ENCODE peak calls at places on chromosome 16, in five cellular contexts. One of them, this sample, is unnamed.
A peak's percentile ranks its signal among the peaks of the same experiment; 100 is the strongest.

GRCh38 chr16:89026121-89026612 is 49.2 kb upstream of the CBFA2T3 start:
- DNase-seq in A549: no peak
- DNase-seq in HepG2: no peak
- DNase-seq in ovary: no peak
- DNase-seq in endothelial cell of umbilical vein: no peak
- DNase-seq in this sample: peak; percentile 9

GRCh38 chr16:82955836-82956348 is 329.1 kb downstream of the CDH13 start:
- DNase-seq in endothelial cell of umbilical vein: no peak
- DNase-seq in HepG2: no peak
- DNase-seq in ovary: no peak
- DNase-seq in A549: no peak
- DNase-seq in this sample: no peak

GRCh38 chr16:11327277-11328171 is 17.7 kb upstream of the RMI2 start:
- DNase-seq in ovary: peak; percentile 49
- DNase-seq in HepG2: no peak
- DNase-seq in endothelial cell of umbilical vein: no peak
- DNase-seq in A549: no peak
- DNase-seq in this sample: no peak

GRCh38 chr16:69318911-69319289 is 7.8 kb downstream of the VPS4A start:
- DNase-seq in HepG2: no peak
- DNase-seq in A549: no peak
- DNase-seq in endothelial cell of umbilical vein: no peak
- DNase-seq in ovary: no peak
- DNase-seq in this sample: no peak

GRCh38 chr16:64408699-64409098 is 713.2 kb downstream of the CDH11 start:
- DNase-seq in ovary: no peak
- DNase-seq in endothelial cell of umbilical vein: no peak
- DNase-seq in HepG2: no peak
- DNase-seq in A549: no peak
- DNase-seq in this sample: no peak

GRCh38 chr16:5776876-5777275 is 679.3 kb upstream of the EEF2KMT start:
- DNase-seq in HepG2: no peak
- DNase-seq in ovary: no peak
- DNase-seq in A549: no peak
- DNase-seq in endothelial cell of umbilical vein: no peak
- DNase-seq in this sample: no peak

GRCh38 chr16:6247771-6248170 is 1084.9 kb upstream of the RBFOX1 start:
- DNase-seq in HepG2: no peak
- DNase-seq in ovary: no peak
- DNase-seq in A549: no peak
- DNase-seq in endothelial cell of umbilical vein: no peak
- DNase-seq in this sample: no peak

GRCh38 chr16:69073181-69073669 is 32.2 kb upstream of the HAS3 start:
- DNase-seq in endothelial cell of umbilical vein: peak; percentile 38
- DNase-seq in A549: peak; percentile 64
- DNase-seq in ovary: no peak
- DNase-seq in HepG2: peak; percentile 38
- DNase-seq in this sample: peak; percentile 46

GRCh38 chr16:89723279-89724250 is 2.2 kb downstream of the ZNF276 start:
- DNase-seq in endothelial cell of umbilical vein: peak; percentile 23
- DNase-seq in A549: no peak
- DNase-seq in ovary: peak; percentile 12
- DNase-seq in HepG2: no peak
- DNase-seq in this sample: peak; percentile 66

GRCh38 chr16:76123966-76124365 is 153.2 kb upstream of the CNTNAP4 start:
- DNase-seq in ovary: no peak
- DNase-seq in A549: no peak
- DNase-seq in endothelial cell of umbilical vein: no peak
- DNase-seq in HepG2: no peak
- DNase-seq in this sample: no peak

GRCh38 chr16:75317101-75317522 is 65.7 kb upstream of the BCAR1 start:
- DNase-seq in A549: no peak
- DNase-seq in ovary: peak; percentile 16
- DNase-seq in HepG2: no peak
- DNase-seq in endothelial cell of umbilical vein: peak; percentile 29
- DNase-seq in this sample: no peak

GRCh38 chr16:2341456-2342447 is 1.2 kb upstream of the ABCA3 start:
- DNase-seq in endothelial cell of umbilical vein: no peak
- DNase-seq in ovary: peak; percentile 29
- DNase-seq in A549: no peak
- DNase-seq in HepG2: no peak
- DNase-seq in this sample: no peak

GRCh38 chr16:89020925-89021595 is 44.1 kb upstream of the CBFA2T3 start:
- DNase-seq in HepG2: no peak
- DNase-seq in ovary: no peak
- DNase-seq in endothelial cell of umbilical vein: no peak
- DNase-seq in A549: no peak
- DNase-seq in this sample: no peak

GRCh38 chr16:78666318-78666717 is 566.9 kb downstream of the WWOX start:
- DNase-seq in ovary: no peak
- DNase-seq in endothelial cell of umbilical vein: no peak
- DNase-seq in A549: no peak
- DNase-seq in HepG2: no peak
- DNase-seq in this sample: no peak

GRCh38 chr16:80100846-80101451 is 439.8 kb upstream of the DYNLRB2 start:
- DNase-seq in HepG2: no peak
- DNase-seq in ovary: no peak
- DNase-seq in A549: no peak
- DNase-seq in endothelial cell of umbilical vein: no peak
- DNase-seq in this sample: no peak

GRCh38 chr16:2795714-2796143 is 2.5 kb upstream of the PRSS41 start:
- DNase-seq in endothelial cell of umbilical vein: no peak
- DNase-seq in HepG2: no peak
- DNase-seq in ovary: no peak
- DNase-seq in A549: no peak
- DNase-seq in this sample: peak; percentile 20

GRCh38 chr16:70428178-70428998 is 10.5 kb downstream of the ST3GAL2 start:
- DNase-seq in A549: peak; percentile 94
- DNase-seq in endothelial cell of umbilical vein: peak; percentile 96
- DNase-seq in ovary: peak; percentile 96
- DNase-seq in HepG2: peak; percentile 100
- DNase-seq in this sample: peak; percentile 99

GRCh38 chr16:78146807-78147206 is 47.4 kb downstream of the WWOX start:
- DNase-seq in A549: no peak
- DNase-seq in ovary: no peak
- DNase-seq in endothelial cell of umbilical vein: no peak
- DNase-seq in HepG2: no peak
- DNase-seq in this sample: no peak

GRCh38 chr16:1713933-1714332 is 7.9 kb downstream of the MAPK8IP3 start:
- DNase-seq in ovary: no peak
- DNase-seq in A549: no peak
- DNase-seq in HepG2: no peak
- DNase-seq in endothelial cell of umbilical vein: no peak
- DNase-seq in this sample: no peak

GRCh38 chr16:3982216-3982615 is 101.7 kb upstream of the CREBBP start:
- DNase-seq in ovary: no peak
- DNase-seq in A549: no peak
- DNase-seq in endothelial cell of umbilical vein: no peak
- DNase-seq in HepG2: no peak
- DNase-seq in this sample: no peak

GRCh38 chr16:25256821-25257503 is 683 bp downstream of the ZKSCAN2 start:
- DNase-seq in endothelial cell of umbilical vein: no peak
- DNase-seq in HepG2: peak; percentile 40
- DNase-seq in A549: peak; percentile 31
- DNase-seq in ovary: peak; percentile 7
- DNase-seq in this sample: peak; percentile 15

GRCh38 chr16:645852-646678 is 3.1 kb upstream of the WDR90 start:
- DNase-seq in ovary: no peak
- DNase-seq in HepG2: peak; percentile 65
- DNase-seq in endothelial cell of umbilical vein: no peak
- DNase-seq in A549: no peak
- DNase-seq in this sample: peak; percentile 81

GRCh38 chr16:65068151-65068740 is 53.6 kb downstream of the CDH11 start:
- DNase-seq in ovary: no peak
- DNase-seq in endothelial cell of umbilical vein: no peak
- DNase-seq in A549: no peak
- DNase-seq in HepG2: no peak
- DNase-seq in this sample: no peak

GRCh38 chr16:25691519-25692091 is at the start of gene HS3ST4:
- DNase-seq in A549: no peak
- DNase-seq in ovary: no peak
- DNase-seq in HepG2: no peak
- DNase-seq in endothelial cell of umbilical vein: no peak
- DNase-seq in this sample: no peak

GRCh38 chr16:48899500-48899899 is 289.5 kb upstream of the N4BP1 start:
- DNase-seq in HepG2: no peak
- DNase-seq in endothelial cell of umbilical vein: no peak
- DNase-seq in A549: no peak
- DNase-seq in ovary: no peak
- DNase-seq in this sample: no peak

GRCh38 chr16:84874553-84874952 is 54.8 kb downstream of the CRISPLD2 start:
- DNase-seq in HepG2: no peak
- DNase-seq in ovary: no peak
- DNase-seq in A549: no peak
- DNase-seq in endothelial cell of umbilical vein: no peak
- DNase-seq in this sample: no peak

GRCh38 chr16:85136213-85136704 is 24.0 kb upstream of the CIBAR2 start:
- DNase-seq in endothelial cell of umbilical vein: no peak
- DNase-seq in ovary: no peak
- DNase-seq in HepG2: no peak
- DNase-seq in A549: no peak
- DNase-seq in this sample: no peak

GRCh38 chr16:1884155-1884760 is 12.3 kb upstream of the MEIOB start:
- DNase-seq in endothelial cell of umbilical vein: peak; percentile 18
- DNase-seq in HepG2: peak; percentile 63
- DNase-seq in A549: peak; percentile 72
- DNase-seq in ovary: no peak
- DNase-seq in this sample: peak; percentile 71

DNA sequence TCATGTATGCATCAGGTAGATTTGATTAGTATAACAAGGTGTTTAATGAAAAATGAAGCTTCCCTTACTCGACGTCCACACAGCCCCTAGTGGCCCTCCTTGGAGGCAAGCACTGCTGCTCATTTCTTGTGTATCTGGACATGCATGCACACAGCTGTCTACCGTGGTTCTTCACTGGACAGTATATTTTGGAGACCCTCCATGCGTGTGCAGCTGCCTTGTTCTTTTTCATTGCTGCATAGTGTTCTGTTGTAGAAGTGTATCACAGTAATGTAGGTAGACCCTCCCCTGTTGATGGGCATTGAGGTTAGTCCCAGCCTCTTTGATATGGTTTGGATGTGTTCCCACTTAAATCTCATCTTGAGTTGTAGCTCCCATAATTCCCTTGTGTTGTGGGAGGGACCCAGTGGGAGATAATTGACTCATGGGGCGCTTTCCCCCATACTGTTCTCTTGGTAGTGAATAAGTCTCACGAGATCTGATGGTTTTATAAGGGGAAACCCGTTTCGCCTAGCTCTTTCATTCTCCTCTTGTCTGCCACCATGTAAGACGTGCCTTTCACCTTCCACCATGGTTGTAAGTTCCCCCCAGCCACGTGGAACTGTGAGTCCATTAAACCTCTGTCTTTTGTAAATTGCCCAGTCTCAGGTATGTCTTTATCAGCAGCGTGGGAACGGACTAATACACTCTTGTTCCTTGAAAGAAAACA is 6.3 kb downstream of the CMIP start:
- DNase-seq in HepG2: no peak
- DNase-seq in endothelial cell of umbilical vein: no peak
- DNase-seq in ovary: no peak
- DNase-seq in A549: no peak
- DNase-seq in this sample: no peak
- H3K4me3 ChIP-seq in HepG2: no peak overlapping the region
- H3K4me3 ChIP-seq in endothelial cell of umbilical vein: no peak overlapping the region
- H3K4me3 ChIP-seq in ovary: no peak overlapping the region
- H3K4me3 ChIP-seq in A549: peak overlapping the region; percentile 79
- H3K4me3 ChIP-seq in this sample: no peak overlapping the region

DNA sequence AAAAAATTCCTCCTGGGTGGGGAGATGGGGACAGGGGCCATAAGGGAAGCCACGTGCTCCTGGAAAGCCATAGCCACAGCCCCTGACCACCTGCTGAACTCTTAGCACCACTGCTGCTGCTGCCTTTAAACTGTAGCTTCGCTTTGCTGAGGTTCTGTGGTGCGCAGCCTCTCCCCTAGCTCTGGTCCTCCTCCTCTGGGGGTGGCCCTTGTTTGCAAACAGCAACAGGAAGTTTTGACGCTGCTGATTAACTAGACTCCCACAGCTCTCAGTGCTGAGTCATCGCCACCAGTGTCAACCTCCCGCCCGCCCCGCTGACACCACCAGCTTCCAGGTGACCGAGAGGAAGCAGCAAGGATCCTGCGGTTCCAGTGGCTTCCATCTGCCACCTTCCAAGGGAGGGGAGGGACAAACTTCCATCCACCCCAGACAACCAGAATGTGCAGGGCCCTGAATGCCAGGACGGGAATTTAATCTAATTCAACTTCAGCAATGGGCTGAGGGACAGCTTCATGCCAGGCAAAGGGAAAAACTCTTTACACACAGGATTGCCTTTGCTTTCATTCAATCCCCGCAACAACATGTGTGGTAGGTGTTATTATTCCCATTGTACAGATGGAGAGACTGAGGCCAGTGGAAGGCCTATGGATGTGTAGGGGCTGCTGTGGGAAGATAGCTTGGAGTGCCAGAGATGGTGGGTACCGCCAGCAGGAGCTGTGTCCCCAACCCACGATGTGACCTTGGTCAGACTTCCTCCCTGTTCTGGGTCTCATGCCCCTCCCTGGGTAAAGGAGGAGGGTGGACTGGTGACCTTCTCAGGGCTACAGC is 8.1 kb upstream of the KIFC3 start:
- DNase-seq in ovary: peak; percentile 42
- DNase-seq in endothelial cell of umbilical vein: peak; percentile 89
- DNase-seq in HepG2: peak; percentile 92
- DNase-seq in A549: peak; percentile 94
- DNase-seq in this sample: peak; percentile 97
- H3K4me3 ChIP-seq in ovary: no peak overlapping the region
- H3K4me3 ChIP-seq in endothelial cell of umbilical vein: no peak overlapping the region
- H3K4me3 ChIP-seq in HepG2: no peak overlapping the region
- H3K4me3 ChIP-seq in A549: peak overlapping the region; percentile 4
- H3K4me3 ChIP-seq in this sample: no peak overlapping the region

GRCh38 chr16:14486520-14487303 is 143.3 kb downstream of the PARN start:
- DNase-seq in A549: peak; percentile 94
- DNase-seq in endothelial cell of umbilical vein: peak; percentile 91
- DNase-seq in HepG2: peak; percentile 98
- DNase-seq in ovary: peak; percentile 90
- DNase-seq in this sample: peak; percentile 89
- H3K4me3 ChIP-seq in A549: peak overlapping the region; percentile 49
- H3K4me3 ChIP-seq in endothelial cell of umbilical vein: peak overlapping the region; percentile 9
- H3K4me3 ChIP-seq in HepG2: peak overlapping the region; percentile 44
- H3K4me3 ChIP-seq in ovary: peak overlapping the region; percentile 11
- H3K4me3 ChIP-seq in this sample: no peak overlapping the region

GRCh38 chr16:51150894-51151320 is at the start of gene SALL1:
- DNase-seq in ovary: peak; percentile 42
- DNase-seq in HepG2: no peak
- DNase-seq in endothelial cell of umbilical vein: no peak
- DNase-seq in A549: no peak
- DNase-seq in this sample: no peak

GRCh38 chr16:51153275-51153991 is 2.4 kb upstream of the SALL1 start:
- DNase-seq in endothelial cell of umbilical vein: no peak
- DNase-seq in HepG2: no peak
- DNase-seq in ovary: peak; percentile 20
- DNase-seq in A549: no peak
- DNase-seq in this sample: no peak

GRCh38 chr16:51151435-51151950 is 423 bp upstream of the SALL1 start:
- DNase-seq in endothelial cell of umbilical vein: no peak
- DNase-seq in ovary: peak; percentile 80
- DNase-seq in HepG2: peak; percentile 86
- DNase-seq in A549: no peak
- DNase-seq in this sample: no peak

GRCh38 chr16:51152691-51153261 is 1.7 kb upstream of the SALL1 start:
- DNase-seq in A549: no peak
- DNase-seq in endothelial cell of umbilical vein: no peak
- DNase-seq in ovary: no peak
- DNase-seq in HepG2: no peak
- DNase-seq in this sample: no peak

GRCh38 chr16:51151951-51152663 is 1.0 kb upstream of the SALL1 start:
- DNase-seq in ovary: peak; percentile 92
- DNase-seq in A549: no peak
- DNase-seq in HepG2: peak; percentile 79
- DNase-seq in endothelial cell of umbilical vein: no peak
- DNase-seq in this sample: no peak
- H3K4me3 ChIP-seq in ovary: peak overlapping the region; percentile 62
- H3K4me3 ChIP-seq in A549: peak overlapping the region; percentile 42
- H3K4me3 ChIP-seq in HepG2: peak overlapping the region; percentile 97
- H3K4me3 ChIP-seq in endothelial cell of umbilical vein: no peak overlapping the region
- H3K4me3 ChIP-seq in this sample: peak overlapping the region; percentile 24

This sample was measured in small intestine.